ENCODE peak calls at places on chromosomes 2 and 18, in ten cellular contexts. Q is uterus, E is fibroblast of lung, B is prostate gland, O is GM12878, X is pancreas, G is SK-N-SH, W is heart left ventricle, Z is thoracic aorta, K is psoas muscle. H is an unnamed sample. For H3K27me3, the result is how much of the 10 kb centered on the place peaks cover.

GRCh38 chr2:2909086-2910035 is 468.3 kb downstream of the EIPR1 start:
- DNase-seq in G (no peak), Z (no peak), K (no peak), B (no peak), E (no peak), X (no peak), Q (no peak), O (no peak), W (no peak), H (no peak)

GRCh38 chr18:67519582-67519981 is 3.1 kb upstream of the DSEL start:
- DNase-seq in O (no peak), W (no peak), Q (no peak), X (no peak), B (no peak), G (no peak), Z (no peak), E (peak), K (no peak), H (no peak)

GRCh38 chr2:98757904-98758421 is 27.0 kb upstream of the MGAT4A start:
- DNase-seq in Z (peak), B (peak), K (peak), G (no peak), O (peak), W (peak), X (peak), E (peak), Q (peak), H (no peak)

GRCh38 chr2:128409326-128410034 is 90.8 kb upstream of the HS6ST1 start:
- DNase-seq in W (no peak), K (no peak), G (no peak), Z (no peak), X (no peak), B (no peak), O (no peak), Q (no peak), E (no peak), H (no peak)

GRCh38 chr2:133844214-133844892 is 276.1 kb upstream of the NCKAP5 start:
- DNase-seq in B (peak), K (peak), G (peak), W (peak), E (peak), O (peak), Z (no peak), Q (peak), X (peak), H (peak)

GRCh38 chr18:57998461-57998860 is 45.6 kb upstream of the NEDD4L start:
- DNase-seq in X (no peak), Q (no peak), G (no peak), W (no peak), O (no peak), K (no peak), B (no peak), Z (no peak), E (no peak), H (no peak)

GRCh38 chr2:143524001-143524608 is 394.9 kb downstream of the ARHGAP15 start:
- DNase-seq in Q (no peak), O (no peak), K (no peak), X (no peak), E (peak), W (no peak), G (no peak), Z (no peak), B (no peak), H (no peak)

GRCh38 chr18:48330016-48330991 is 78.9 kb downstream of the ZBTB7C start:
- DNase-seq in W (no peak), X (no peak), G (no peak), E (peak), B (peak), O (no peak), Z (no peak), Q (no peak), K (no peak), H (no peak)

GRCh38 chr18:11279461-11279860 is 130.1 kb upstream of the PIEZO2 start:
- DNase-seq in K (no peak), Q (no peak), Z (no peak), E (peak), O (no peak), G (no peak), B (no peak), X (no peak), W (no peak), H (no peak)

GRCh38 chr2:85684806-85685205 is 9.4 kb upstream of the GNLY start:
- DNase-seq in O (peak), B (no peak), Q (no peak), K (no peak), Z (no peak), X (no peak), G (no peak), W (no peak), E (no peak), H (no peak)

GRCh38 chr18:13186687-13187086 is 31.9 kb upstream of the LDLRAD4 start:
- DNase-seq in G (no peak), X (no peak), O (no peak), W (no peak), Q (no peak), Z (no peak), B (no peak), E (no peak), K (no peak), H (no peak)

GRCh38 chr2:54872783-54873182 is 149.3 kb downstream of the EML6 start:
- DNase-seq in K (no peak), Q (no peak), O (no peak), B (no peak), W (no peak), X (no peak), G (no peak), Z (no peak), E (no peak), H (no peak)

GRCh38 chr2:46794693-46795317 is 120.8 kb downstream of the MCFD2 start:
- DNase-seq in X (no peak), B (no peak), G (no peak), Q (no peak), Z (no peak), W (no peak), K (no peak), E (no peak), O (no peak), H (no peak)

GRCh38 chr2:46796843-46797625 is 118.6 kb downstream of the MCFD2 start:
- DNase-seq in Z (no peak), E (no peak), G (no peak), W (no peak), X (no peak), B (no peak), K (no peak), O (no peak), Q (no peak), H (no peak)

GRCh38 chr2:46796031-46796430 is 119.6 kb downstream of the MCFD2 start:
- DNase-seq in K (no peak), Q (no peak), O (no peak), B (no peak), X (no peak), E (no peak), W (no peak), G (no peak), Z (no peak), H (no peak)

GRCh38 chr2:46798041-46798440 is 117.6 kb downstream of the MCFD2 start:
- DNase-seq in X (no peak), Q (no peak), B (no peak), E (no peak), O (no peak), Z (no peak), K (no peak), G (no peak), W (no peak), H (no peak)

DNA sequence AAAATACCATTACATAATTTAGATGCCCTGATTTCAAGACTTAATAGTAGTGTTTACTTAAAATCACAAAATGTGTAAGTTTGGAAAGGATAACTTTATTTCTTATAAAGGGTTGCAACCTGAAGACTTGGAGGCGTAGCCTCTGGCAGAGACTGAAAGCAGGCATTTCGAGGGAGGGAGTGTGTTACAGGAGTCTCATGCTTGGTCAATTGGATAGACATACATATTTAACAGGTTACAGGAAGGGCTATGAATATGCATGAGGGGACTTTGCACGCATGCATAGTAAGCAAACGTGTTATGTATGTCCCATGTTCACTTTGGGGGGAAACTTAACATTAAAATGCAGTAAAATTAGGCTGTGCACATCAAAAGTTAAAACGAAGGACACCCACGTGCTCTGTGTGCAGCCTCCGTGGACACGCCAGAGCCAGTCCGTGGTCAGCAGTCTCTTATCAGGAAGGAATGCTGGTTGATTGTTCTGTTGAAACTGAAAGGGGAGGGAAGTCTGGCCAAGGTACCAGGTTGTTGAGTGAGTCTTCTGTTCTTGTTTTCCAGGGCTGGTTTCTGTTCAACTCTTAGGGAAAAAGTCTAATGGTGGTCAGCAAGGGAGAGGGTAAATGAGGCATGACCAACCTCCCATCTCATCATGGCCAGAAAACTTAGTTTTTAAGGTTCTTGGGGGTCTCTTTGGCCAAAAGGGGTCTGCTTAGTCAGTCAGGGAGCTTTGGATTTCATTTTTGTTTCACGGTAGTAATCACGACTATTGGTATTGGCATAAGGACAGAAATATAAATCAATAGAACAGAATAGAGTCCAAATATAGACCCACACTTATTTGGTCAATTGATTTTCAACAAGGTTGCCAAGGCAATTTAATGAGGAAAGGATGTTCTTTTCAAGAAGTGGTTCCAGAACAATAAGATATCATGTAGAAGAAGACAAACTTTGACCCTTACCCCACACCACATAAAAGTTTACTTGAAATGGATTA is 121.9 kb downstream of the MCFD2 start:
- DNase-seq in K (no peak), B (no peak), W (no peak), E (no peak), Z (no peak), O (no peak), X (peak), G (no peak), Q (no peak), H (no peak)
- H3K4me3 ChIP-seq in K (no peak), B (no peak), W (no peak), E (no peak), Z (no peak), O (no peak), X (no peak), G (no peak), Q (no peak), H (no peak)

DNA sequence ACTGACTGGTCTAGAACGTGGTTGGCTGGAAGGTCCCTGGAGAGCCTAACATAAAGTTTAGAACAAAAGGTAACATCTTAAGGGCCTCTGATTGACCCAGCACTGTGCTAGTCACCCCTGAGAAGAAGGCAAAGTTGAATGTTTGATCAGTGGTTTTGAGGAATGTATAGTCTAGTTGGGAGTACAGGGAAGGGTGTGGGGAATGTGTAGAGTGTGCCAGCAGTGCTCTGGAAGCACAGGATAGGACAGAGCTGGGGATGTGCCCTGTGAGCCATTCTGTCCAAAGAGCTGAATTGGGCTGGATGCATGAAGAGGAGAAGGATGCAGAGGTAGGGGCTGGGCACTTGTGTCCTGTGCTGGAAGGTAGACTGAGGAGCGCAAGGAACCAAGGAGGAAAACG is 41.0 kb upstream of the DOCK10 start:
- DNase-seq in O (no peak), K (no peak), X (no peak), E (no peak), Q (no peak), B (no peak), W (no peak), G (no peak), Z (no peak), H (no peak)
- TF ChIP-seq CTCF in O (no peak), K (no peak), X (no peak), E (no peak), Q (no peak), B (no peak), W (no peak), G (no peak), Z (no peak), H (no peak)

GRCh38 chr2:218981390-218982311 is 3.3 kb downstream of the FEV start:
- DNase-seq in Q (peak), O (no peak), Z (no peak), K (no peak), X (no peak), B (no peak), G (peak), W (no peak), E (no peak), H (peak)
- H3K27me3 ChIP-seq in Q (half or more), O (under half), Z (under half), K (under half), X (under half), B (under half), G (under half), W (half or more), E (half or more), H (under half)

DNA sequence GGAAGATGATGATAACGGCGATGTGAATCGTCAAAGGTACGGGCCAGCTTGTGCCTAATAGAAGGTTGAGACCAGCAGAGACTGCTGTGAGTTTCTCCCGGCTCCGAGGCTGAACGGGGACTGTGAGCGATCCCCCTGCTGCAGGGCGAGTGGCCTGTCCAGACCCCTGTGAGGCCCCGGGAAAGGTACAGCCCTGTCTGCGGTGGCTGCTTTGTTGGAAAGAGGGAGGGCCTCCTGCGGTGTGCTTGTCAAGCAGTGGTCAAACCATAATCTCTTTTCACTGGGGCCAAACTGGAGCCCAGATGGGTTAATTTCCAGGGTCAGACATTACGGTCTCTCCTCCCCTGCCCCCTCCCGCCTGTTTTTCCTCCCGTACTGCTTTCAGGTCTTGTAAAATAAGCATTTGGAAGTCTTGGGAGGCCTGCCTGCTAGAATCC is 3.0 kb downstream of the FZD7 start:
- DNase-seq in B (no peak), Q (peak), O (no peak), Z (no peak), W (peak), K (no peak), X (no peak), G (peak), E (peak), H (peak)
- H3K4me3 ChIP-seq in B (peak), Q (peak), O (no peak), Z (peak), W (peak), K (peak), X (no peak), G (peak), E (peak), H (peak)

DNA sequence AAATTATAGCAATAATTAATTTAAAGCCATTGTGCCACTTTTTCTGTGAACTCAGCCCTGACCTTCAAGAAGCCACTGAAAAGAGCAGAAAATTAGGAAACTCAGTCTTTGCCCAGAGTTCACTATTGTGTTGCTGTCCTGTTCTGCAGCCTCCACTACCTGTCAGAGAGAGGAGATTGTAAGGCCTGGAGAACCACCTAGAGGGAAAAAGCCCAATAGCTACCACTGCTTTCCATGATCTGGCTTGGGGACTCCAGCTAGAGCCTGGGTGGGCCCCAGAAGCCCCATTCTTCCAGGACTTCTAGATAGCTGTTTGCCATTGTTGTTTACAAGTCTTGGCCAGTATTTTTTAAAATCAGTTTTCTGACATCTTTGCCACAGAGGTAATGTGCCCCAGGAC is 176.1 kb upstream of the KLF7 start:
- DNase-seq in E (no peak), W (no peak), X (no peak), B (no peak), G (no peak), Q (no peak), Z (no peak), O (no peak), K (no peak), H (no peak)
- TF ChIP-seq CTCF in E (no peak), W (peak), X (no peak), B (no peak), G (no peak), Q (no peak), Z (no peak), O (peak), K (no peak), H (peak)